ENCODE peak calls at places on chromosomes 2 and 18, in six cellular contexts. X is lower lobe of right lung, D is fibroblast of mammary gland, T is skeletal muscle cell, P is bronchial epithelial cell, U is psoas muscle. H is an unnamed sample.

GRCh38 chr2:14577843-14578242 is 54.7 kb upstream of the LRATD1 start:
- DNase-seq in X (no peak), D (no peak), T (no peak), P (peak), U (no peak), H (no peak)

GRCh38 chr2:23925702-23926288 is 1.1 kb downstream of the ATAD2B start:
- DNase-seq in X (no peak), D (peak), T (peak), P (peak), U (peak), H (peak)

GRCh38 chr2:64525323-64525625 is 1.1 kb downstream of the AFTPH start:
- DNase-seq in X (no peak), D (no peak), T (no peak), P (peak), U (no peak), H (peak)

GRCh38 chr2:55460562-55460961 is 40.9 kb upstream of the CCDC88A start:
- DNase-seq in X (no peak), D (peak), T (peak), P (peak), U (no peak), H (peak)

GRCh38 chr2:96637385-96638143 is 548 bp downstream of the KANSL3 start:
- DNase-seq in X (peak), D (peak), T (peak), P (peak), U (peak), H (peak)

GRCh38 chr2:225895126-225895525 is 495.6 kb downstream of the NYAP2 start:
- DNase-seq in X (no peak), D (peak), T (no peak), P (peak), U (no peak), H (peak)

GRCh38 chr2:37873229-37873628 is 51.9 kb upstream of the RMDN2 start:
- DNase-seq in X (no peak), D (no peak), T (no peak), P (no peak), U (no peak), H (no peak)

GRCh38 chr2:3283206-3283605 is 94.4 kb downstream of the EIPR1 start:
- DNase-seq in X (no peak), D (no peak), T (no peak), P (no peak), U (no peak), H (no peak)

GRCh38 chr2:174764281-174765063 is at the start of gene CHRNA1:
- DNase-seq in X (no peak), D (peak), T (no peak), P (no peak), U (peak), H (no peak)

GRCh38 chr2:14634223-14634884 is 1.8 kb downstream of the LRATD1 start:
- DNase-seq in X (peak), D (peak), T (peak), P (peak), U (peak), H (peak)

GRCh38 chr2:97775074-97775473 is 61.7 kb downstream of the ZAP70 start:
- DNase-seq in X (no peak), D (no peak), T (no peak), P (no peak), U (no peak), H (no peak)

GRCh38 chr18:10006261-10006903 is 92.6 kb downstream of the VAPA start:
- DNase-seq in X (no peak), D (peak), T (no peak), P (peak), U (no peak), H (peak)

GRCh38 chr2:163877316-163877715 is 141.5 kb upstream of the FIGN start:
- DNase-seq in X (no peak), D (peak), T (peak), P (peak), U (no peak), H (peak)

GRCh38 chr2:232522855-232523681 is 2.9 kb downstream of the PRSS56 start:
- DNase-seq in X (no peak), D (no peak), T (no peak), P (no peak), U (no peak), H (no peak)
- H3K4me3 ChIP-seq in X (no peak), D (no peak), T (no peak), P (no peak), U (peak), H (no peak)

GRCh38 chr18:66682855-66683322 is 79.0 kb upstream of the CDH19 start:
- DNase-seq in X (no peak), D (no peak), T (no peak), P (no peak), U (no peak), H (peak)
- H3K4me3 ChIP-seq in X (peak), D (no peak), T (no peak), P (no peak), U (no peak), H (peak)

DNA sequence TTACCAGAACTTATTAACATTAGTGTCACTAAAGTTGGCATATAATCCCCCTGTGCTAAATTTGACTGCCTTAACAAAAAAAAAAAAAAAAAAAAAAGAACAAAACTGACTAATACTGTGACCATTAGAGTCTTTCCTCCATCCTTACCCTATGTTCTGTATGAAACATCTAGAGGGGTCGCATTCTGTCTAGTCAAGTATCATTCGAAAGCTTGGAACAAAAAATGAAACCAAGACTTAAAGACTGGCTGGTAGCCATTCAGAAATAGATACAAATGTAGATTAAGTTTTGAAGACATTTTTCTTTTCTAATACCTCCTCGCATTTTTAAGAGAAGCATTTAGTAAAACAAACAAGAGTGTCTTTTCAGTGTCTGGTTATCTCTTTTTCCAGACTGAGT is 66.7 kb downstream of the SPATS2L start:
- DNase-seq in X (no peak), D (no peak), T (no peak), P (no peak), U (no peak), H (no peak)
- H3K4me3 ChIP-seq in X (no peak), D (no peak), T (no peak), P (no peak), U (no peak), H (no peak)

GRCh38 chr2:116142828-116143227 is 1671.7 kb upstream of the DDX18 start:
- DNase-seq in X (no peak), D (no peak), T (no peak), P (no peak), U (no peak), H (no peak)

DNA sequence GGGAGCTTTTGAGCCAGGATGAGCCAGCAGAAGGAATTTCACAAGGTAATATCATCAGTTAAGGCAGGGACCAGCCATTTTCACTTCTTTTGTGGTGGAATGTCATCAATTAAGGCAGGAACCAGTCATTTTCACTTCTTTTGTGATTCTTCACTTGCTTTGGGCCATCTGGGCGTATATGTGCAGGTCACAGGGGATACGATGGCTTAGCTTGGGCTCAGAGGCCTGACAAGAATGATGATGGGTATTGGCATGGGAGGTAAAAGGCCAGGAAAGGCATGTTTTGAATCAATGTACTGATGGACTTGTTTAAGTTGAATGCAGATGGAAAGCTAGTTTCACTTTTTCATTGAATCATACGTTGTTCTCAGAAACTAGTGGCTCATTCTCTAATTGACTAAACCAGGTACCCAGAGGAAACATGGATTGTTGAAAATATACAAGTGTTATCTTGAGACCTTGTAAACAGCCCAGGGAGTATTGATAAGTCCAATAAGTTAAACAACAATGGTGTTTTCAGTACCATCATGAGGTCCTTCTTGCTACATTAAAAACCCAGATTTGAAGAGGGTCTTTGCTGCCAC is 1672.5 kb upstream of the DDX18 start:
- DNase-seq in X (no peak), D (no peak), T (no peak), P (no peak), U (no peak), H (no peak)
- H3K4me3 ChIP-seq in X (no peak), D (no peak), T (no peak), P (no peak), U (no peak), H (no peak)

GRCh38 chr2:176178807-176179271 is 9.6 kb upstream of the HOXD1 start:
- DNase-seq in X (no peak), D (no peak), T (no peak), P (peak), U (no peak), H (no peak)
- H3K4me3 ChIP-seq in X (peak), D (peak), T (peak), P (peak), U (peak), H (no peak)

GRCh38 chr2:42172566-42172965 is 3.4 kb downstream of the EML4 start:
- DNase-seq in X (no peak), D (no peak), T (no peak), P (no peak), U (no peak), H (no peak)
- H3K4me3 ChIP-seq in X (no peak), D (no peak), T (no peak), P (no peak), U (no peak), H (no peak)

DNA sequence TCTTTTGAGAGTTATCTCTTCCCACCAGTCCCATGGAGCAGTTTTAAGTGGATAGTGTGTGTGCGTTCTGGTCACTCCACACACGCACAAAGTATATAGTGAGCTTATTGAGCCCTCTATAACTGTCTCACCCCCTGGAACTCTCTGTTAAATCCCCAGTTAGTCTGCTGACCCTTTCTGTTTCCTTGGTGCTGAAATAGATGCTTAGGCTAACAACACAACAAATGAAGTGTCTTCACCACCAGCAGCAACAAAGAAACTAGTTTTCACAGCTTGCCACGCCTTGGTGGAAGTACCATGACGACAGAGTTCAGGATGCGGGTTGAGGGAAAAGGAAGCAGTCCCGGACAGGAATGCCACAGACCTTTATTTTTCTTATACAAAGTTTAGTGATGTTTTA is 203.5 kb upstream of the TMEFF2 start:
- DNase-seq in X (no peak), D (no peak), T (no peak), P (no peak), U (no peak), H (no peak)
- H3K4me3 ChIP-seq in X (no peak), D (no peak), T (no peak), P (no peak), U (no peak), H (no peak)

GRCh38 chr2:72921866-72922265 is 4.5 kb downstream of the EMX1 start:
- DNase-seq in X (no peak), D (no peak), T (no peak), P (no peak), U (no peak), H (no peak)

GRCh38 chr2:72919414-72920316 is 2.3 kb downstream of the EMX1 start:
- DNase-seq in X (no peak), D (no peak), T (no peak), P (no peak), U (no peak), H (no peak)

GRCh38 chr2:72921088-72921851 is 4.0 kb downstream of the EMX1 start:
- DNase-seq in X (no peak), D (no peak), T (no peak), P (no peak), U (no peak), H (no peak)

GRCh38 chr2:72917875-72918660 is 749 bp downstream of the EMX1 start:
- DNase-seq in X (no peak), D (no peak), T (no peak), P (no peak), U (no peak), H (no peak)

DNA sequence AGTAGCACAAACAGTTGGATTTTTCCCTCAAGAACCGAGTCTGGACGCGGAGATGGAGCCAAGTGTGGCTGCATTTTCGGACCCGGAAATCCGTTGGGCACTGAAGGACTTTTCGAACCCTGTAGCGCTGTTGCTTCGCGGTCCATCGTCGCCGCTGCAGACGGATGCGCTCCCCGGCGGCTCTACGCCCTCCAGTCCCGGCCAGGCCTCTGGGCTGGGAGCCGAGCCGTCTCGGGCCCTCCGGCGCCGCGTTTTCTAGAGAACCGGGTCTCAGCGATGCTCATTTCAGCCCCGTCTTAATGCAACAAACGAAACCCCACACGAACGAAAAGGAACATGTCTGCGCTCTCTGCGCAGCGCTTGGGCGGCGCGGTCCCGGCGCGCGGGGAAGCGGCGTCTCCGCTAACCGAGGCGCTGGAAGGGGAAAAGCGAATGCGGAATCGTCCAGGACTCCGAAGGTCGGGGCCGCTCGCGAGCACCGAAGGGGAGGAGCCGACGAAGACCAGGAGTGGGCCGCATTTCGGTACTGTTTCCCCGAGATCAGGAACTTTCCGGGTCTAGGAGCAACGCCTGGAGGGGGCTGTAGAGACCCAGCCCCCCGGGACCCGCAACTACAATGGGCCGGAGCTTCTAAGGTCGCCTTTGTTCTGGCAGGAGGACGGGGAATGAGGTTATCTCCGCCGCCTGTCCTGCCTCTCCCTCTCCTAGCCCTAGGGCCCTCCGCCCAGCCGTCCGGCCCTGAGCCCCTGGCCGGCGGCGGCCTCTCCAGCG is 3.2 kb downstream of the EMX1 start:
- DNase-seq in X (no peak), D (peak), T (no peak), P (no peak), U (no peak), H (peak)
- H3K4me3 ChIP-seq in X (peak), D (no peak), T (peak), P (no peak), U (peak), H (no peak)

GRCh38 chr2:149192425-149192824 is 138.0 kb upstream of the LYPD6 start:
- DNase-seq in X (no peak), D (peak), T (no peak), P (peak), U (no peak), H (no peak)

GRCh38 chr2:149189769-149190168 is 140.6 kb upstream of the LYPD6 start:
- DNase-seq in X (no peak), D (no peak), T (no peak), P (no peak), U (no peak), H (no peak)

GRCh38 chr2:149187061-149187460 is 143.3 kb upstream of the LYPD6 start:
- DNase-seq in X (no peak), D (no peak), T (no peak), P (no peak), U (no peak), H (no peak)

GRCh38 chr2:149188291-149188690 is 142.1 kb upstream of the LYPD6 start:
- DNase-seq in X (no peak), D (no peak), T (no peak), P (peak), U (no peak), H (no peak)

DNA sequence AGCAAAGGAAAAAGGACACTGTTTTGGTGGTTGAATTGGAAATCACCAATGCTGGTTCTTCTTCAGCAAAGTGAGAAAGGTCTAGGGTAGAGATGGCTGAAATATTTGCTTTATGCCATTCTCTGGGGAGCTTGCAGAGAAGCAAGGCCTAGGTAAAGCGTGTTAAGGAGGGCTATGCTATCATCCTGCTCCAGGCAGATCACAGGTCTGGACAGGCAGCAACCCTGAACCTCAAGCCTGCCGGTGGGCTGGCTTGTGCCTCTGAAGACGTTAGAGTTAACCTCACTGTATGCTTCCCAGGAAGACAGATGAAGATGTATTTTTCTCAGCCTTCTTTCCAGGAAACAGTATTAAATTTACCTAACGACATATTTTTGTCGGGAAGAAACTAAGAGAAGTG is 138.5 kb upstream of the LYPD6 start:
- DNase-seq in X (no peak), D (no peak), T (no peak), P (peak), U (no peak), H (no peak)
- H3K4me3 ChIP-seq in X (no peak), D (no peak), T (no peak), P (no peak), U (no peak), H (no peak)

DNA sequence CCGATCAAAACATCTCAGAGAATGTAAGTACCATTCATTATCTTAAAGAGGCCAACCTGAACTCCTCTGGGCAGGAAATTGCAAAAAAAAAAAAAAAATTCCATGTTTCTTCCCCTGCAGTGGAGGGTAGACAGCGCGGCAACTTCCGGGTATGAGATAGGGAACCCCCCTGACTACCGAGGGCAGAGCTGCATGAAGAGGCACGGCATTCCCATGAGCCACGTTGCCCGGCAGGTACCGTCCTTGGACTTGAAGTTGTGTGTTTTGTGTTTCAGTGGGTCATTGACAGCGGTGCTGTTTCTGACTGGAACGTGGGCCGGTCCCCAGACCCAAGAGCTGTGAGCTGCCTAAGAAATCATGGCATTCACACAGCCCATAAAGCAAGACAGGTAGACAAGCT is 7.2 kb downstream of the ACP1 start:
- DNase-seq in X (no peak), D (no peak), T (no peak), P (no peak), U (no peak), H (no peak)
- H3K4me3 ChIP-seq in X (no peak), D (no peak), T (no peak), P (no peak), U (no peak), H (no peak)

H was measured in fibroblast of pulmonary artery.